ENCODE peak calls at places on chromosomes 6 and 20, in seven cellular contexts. F, T, B, Y, C, E and U are unnamed samples.
A peak's percentile ranks its signal among the peaks of the same experiment; 100 is the strongest.

GRCh38 chr6:54255881-54256280 is 52.4 kb upstream of the TINAG start:
- DNase-seq in F (no peak), T (no peak), B (no peak), Y (no peak), C (no peak), E (peak; percentile 3), U (no peak)

GRCh38 chr20:46784450-46785127 is 75.1 kb downstream of the SLC2A10 start:
- DNase-seq in F (no peak), T (no peak), B (no peak), Y (no peak), C (no peak), E (no peak), U (no peak)

GRCh38 chr6:140779991-140780596 is 1352.6 kb upstream of the GJE1 start:
- DNase-seq in F (no peak), T (no peak), B (no peak), Y (no peak), C (no peak), E (peak; percentile 76), U (no peak)

GRCh38 chr6:29864037-29864795 is 36.6 kb downstream of the HLA-G start:
- DNase-seq in F (no peak), T (no peak), B (no peak), Y (no peak), C (no peak), E (no peak), U (no peak)

GRCh38 chr6:134446901-134447300 is 129.0 kb upstream of the SGK1 start:
- DNase-seq in F (no peak), T (no peak), B (no peak), Y (no peak), C (no peak), E (peak; percentile 68), U (no peak)

GRCh38 chr6:170088349-170088951 is 202.4 kb downstream of the DLL1 start:
- DNase-seq in F (no peak), T (no peak), B (no peak), Y (no peak), C (no peak), E (no peak), U (no peak)

GRCh38 chr6:107185570-107185969 is 70.3 kb upstream of the BEND3 start:
- DNase-seq in F (peak; percentile 9), T (no peak), B (peak; percentile 21), Y (no peak), C (no peak), E (peak; percentile 46), U (peak; percentile 3)

GRCh38 chr6:18978330-18979128 is 591.4 kb downstream of the RNF144B start:
- DNase-seq in F (no peak), T (peak; percentile 58), B (peak; percentile 7), Y (no peak), C (no peak), E (peak; percentile 72), U (no peak)

GRCh38 chr6:151063339-151063738 is 176.4 kb upstream of the AKAP12 start:
- DNase-seq in F (no peak), T (no peak), B (no peak), Y (no peak), C (no peak), E (peak; percentile 45), U (no peak)

GRCh38 chr20:61394088-61394822 is 142.2 kb downstream of the CDH4 start:
- DNase-seq in F (no peak), T (no peak), B (no peak), Y (no peak), C (no peak), E (no peak), U (no peak)

GRCh38 chr6:167341665-167342655 is 17.1 kb downstream of the TTLL2 start:
- DNase-seq in F (no peak), T (no peak), B (peak; percentile 6), Y (no peak), C (no peak), E (no peak), U (no peak)

GRCh38 chr6:105873256-105873704 is 212.9 kb upstream of the PRDM1 start:
- DNase-seq in F (no peak), T (no peak), B (no peak), Y (no peak), C (no peak), E (peak; percentile 3), U (no peak)

DNA sequence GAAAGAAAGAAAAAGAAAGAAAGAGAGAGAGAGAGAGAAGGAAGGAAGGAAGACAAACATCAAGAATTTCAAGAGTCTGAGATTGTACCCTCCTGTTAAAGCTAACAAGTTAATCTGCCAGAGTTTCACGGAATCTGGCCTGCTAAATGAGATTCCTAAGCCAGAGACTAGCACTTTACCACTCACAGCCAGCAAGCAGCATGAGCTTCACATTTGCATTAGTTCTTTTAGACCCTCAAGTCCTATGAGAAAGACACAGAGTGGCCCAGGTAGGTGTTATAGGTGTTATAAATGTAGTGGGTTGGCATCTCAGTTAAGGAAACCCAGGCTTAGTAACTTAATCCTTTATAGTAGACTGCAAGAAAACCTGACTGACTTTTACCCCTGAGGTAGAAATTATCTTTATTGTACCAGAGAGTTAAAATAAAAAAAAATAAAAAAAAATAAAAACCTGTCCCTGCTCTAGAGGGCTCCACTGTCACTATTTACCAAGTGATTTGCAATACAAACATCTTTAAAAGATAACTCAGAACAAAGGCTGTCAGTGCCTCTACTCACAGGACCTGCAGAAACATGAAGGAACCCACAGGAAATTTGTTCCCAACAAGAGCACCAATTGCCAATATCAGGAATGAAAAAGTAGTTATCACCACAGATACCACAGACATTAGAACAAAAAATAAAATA is 9.7 kb upstream of the IBTK start:
- DNase-seq in F (no peak), T (no peak), B (peak; percentile 19), Y (no peak), C (no peak), E (peak; percentile 59), U (no peak)
- TF ChIP-seq CTCF in F (no peak), T (no peak), B (peak; percentile 40), Y (peak; percentile 24), C (no peak), E (peak; percentile 11), U (no peak)

GRCh38 chr6:87608802-87609201 is 18.9 kb downstream of the ORC3 start:
- DNase-seq in F (no peak), T (no peak), B (no peak), Y (no peak), C (no peak), E (no peak), U (no peak)
- TF ChIP-seq CTCF in F (no peak), T (no peak), B (no peak), Y (no peak), C (no peak), E (no peak), U (no peak)

GRCh38 chr6:35082046-35082732 is 59.0 kb downstream of the TCP11 start:
- DNase-seq in F (no peak), T (no peak), B (no peak), Y (no peak), C (no peak), E (no peak), U (no peak)

GRCh38 chr6:35079311-35080000 is 61.7 kb downstream of the TCP11 start:
- DNase-seq in F (no peak), T (no peak), B (no peak), Y (no peak), C (no peak), E (no peak), U (no peak)

GRCh38 chr6:35081426-35081851 is 59.7 kb downstream of the TCP11 start:
- DNase-seq in F (no peak), T (no peak), B (no peak), Y (no peak), C (no peak), E (no peak), U (no peak)

GRCh38 chr6:35080016-35080680 is 61.0 kb downstream of the TCP11 start:
- DNase-seq in F (no peak), T (no peak), B (no peak), Y (no peak), C (no peak), E (no peak), U (no peak)

DNA sequence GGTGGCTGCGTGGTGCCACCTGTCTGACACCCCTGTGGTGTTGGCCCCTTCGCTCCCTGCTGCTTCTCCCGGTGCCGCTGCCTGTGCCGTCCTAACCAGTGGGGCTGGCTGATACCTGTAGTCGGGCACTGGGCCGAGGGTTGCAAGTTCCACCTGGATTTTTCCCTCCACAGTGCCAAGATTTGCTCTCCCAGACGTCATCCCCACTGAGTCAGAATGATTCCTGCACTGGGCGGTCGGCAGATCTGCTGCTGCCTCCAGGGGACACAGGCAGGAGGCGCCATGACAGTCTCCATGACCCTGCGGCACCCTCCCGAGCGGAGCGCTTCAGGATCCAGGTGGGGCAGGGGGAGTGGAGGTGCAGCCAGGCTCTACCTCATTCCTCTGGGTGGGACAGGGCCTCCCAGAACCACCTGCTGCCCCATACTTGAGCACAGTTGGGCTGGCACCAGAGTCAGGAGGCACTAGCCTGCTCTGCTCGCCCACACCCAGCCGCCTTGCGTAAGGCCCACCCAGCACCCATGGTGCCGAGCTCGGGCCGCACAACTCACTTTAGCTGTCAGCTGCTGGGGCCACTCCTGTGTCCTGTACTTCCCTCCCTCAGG is 60.2 kb downstream of the TCP11 start:
- DNase-seq in F (no peak), T (no peak), B (no peak), Y (no peak), C (no peak), E (no peak), U (no peak)
- TF ChIP-seq CTCF in F (no peak), T (no peak), B (no peak), Y (no peak), C (no peak), E (no peak), U (no peak)

GRCh38 chr6:159298840-159299239 is 129.6 kb downstream of the FNDC1 start:
- DNase-seq in F (no peak), T (no peak), B (no peak), Y (no peak), C (no peak), E (no peak), U (no peak)
- TF ChIP-seq CTCF in F (no peak), T (no peak), B (no peak), Y (no peak), C (no peak), E (no peak), U (no peak)